ENCODE peak calls at places on chromosomes 11 and 22, in five cellular contexts. I is fibroblast of mammary gland, C is hepatocyte, D is cardiac fibroblast, V is prostate gland. W is an unnamed sample.

GRCh38 chr22:32380991-32381390 is 23.3 kb downstream of the RFPL3 start:
- DNase-seq in D (no peak), C (no peak), V (no peak), I (no peak), W (no peak)

GRCh38 chr11:134416726-134417125 is 4.7 kb upstream of the B3GAT1 start:
- DNase-seq in C (no peak), I (no peak), V (no peak), D (no peak), W (no peak)

GRCh38 chr11:54985731-54986130 is 276.2 kb upstream of the TRIM48 start:
- DNase-seq in V (no peak), D (no peak), C (no peak), I (no peak), W (no peak)

GRCh38 chr11:121207485-121208115 is 85.0 kb upstream of the SC5D start:
- DNase-seq in D (peak), V (no peak), C (no peak), I (no peak), W (no peak)

GRCh38 chr11:6397636-6398035 is 7.4 kb downstream of the SMPD1 start:
- DNase-seq in V (no peak), D (peak), I (no peak), C (no peak), W (no peak)

GRCh38 chr11:34476853-34477252 is 36.7 kb downstream of the ELF5 start:
- DNase-seq in D (no peak), V (no peak), I (peak), C (no peak), W (no peak)

GRCh38 chr22:47121791-47122190 is 359.3 kb downstream of the TBC1D22A start:
- DNase-seq in D (no peak), I (no peak), C (no peak), V (no peak), W (no peak)

GRCh38 chr11:103486609-103487008 is 377.4 kb downstream of the DYNC2H1 start:
- DNase-seq in C (no peak), D (no peak), V (no peak), I (peak), W (no peak)

GRCh38 chr11:20253796-20254195 is 93.5 kb upstream of the DBX1 start:
- DNase-seq in I (no peak), C (no peak), V (no peak), D (no peak), W (no peak)

GRCh38 chr22:30308518-30309230 is 18.1 kb downstream of the TBC1D10A start:
- DNase-seq in C (no peak), D (peak), V (no peak), I (peak), W (no peak)

GRCh38 chr11:66006891-66007176 is 4.5 kb downstream of the BANF1 start:
- DNase-seq in V (no peak), D (no peak), I (no peak), C (no peak), W (no peak)

GRCh38 chr11:102473543-102473942 is 21.0 kb upstream of the TMEM123 start:
- DNase-seq in C (no peak), D (no peak), I (no peak), V (no peak), W (no peak)

GRCh38 chr22:19285831-19286230 is 5.7 kb downstream of the CLTCL1 start:
- DNase-seq in I (no peak), V (no peak), C (no peak), D (peak), W (no peak)

GRCh38 chr11:36214976-36215687 is 74.1 kb downstream of the COMMD9 start:
- DNase-seq in V (no peak), I (no peak), C (no peak), D (no peak), W (no peak)

GRCh38 chr11:41954034-41954433 is 494.6 kb upstream of the LRRC4C start:
- DNase-seq in D (peak), V (no peak), I (peak), C (no peak), W (peak)

GRCh38 chr11:72228229-72228843 is 3.8 kb downstream of the INPPL1 start:
- DNase-seq in C (peak), D (peak), I (peak), V (no peak), W (no peak)

GRCh38 chr11:76861490-76861953 is 804 bp downstream of the ACER3 start:
- DNase-seq in I (no peak), D (no peak), V (no peak), C (peak), W (no peak)

GRCh38 chr11:8604078-8604723 is 10.2 kb upstream of the STK33 start:
- DNase-seq in D (peak), V (no peak), I (peak), C (peak), W (peak)

GRCh38 chr11:1546536-1547466 is 25.3 kb downstream of the DUSP8 start:
- DNase-seq in D (peak), I (no peak), V (no peak), C (peak), W (no peak)

GRCh38 chr11:58186938-58187337 is 1.9 kb upstream of the OR9Q2 start:
- DNase-seq in D (no peak), C (no peak), V (no peak), I (no peak), W (no peak)

GRCh38 chr11:95652002-95652472 is 137.5 kb downstream of the FAM76B start:
- DNase-seq in V (peak), C (no peak), D (no peak), I (peak), W (no peak)

GRCh38 chr22:37275622-37276021 is 6.7 kb upstream of the CYTH4 start:
- DNase-seq in D (no peak), I (no peak), V (no peak), C (no peak), W (no peak)

GRCh38 chr11:44952500-44953260 is 2.0 kb upstream of the TP53I11 start:
- DNase-seq in C (no peak), D (no peak), V (no peak), I (no peak), W (no peak)

GRCh38 chr11:64879226-64879900 is 942 bp upstream of the EHD1 start:
- DNase-seq in V (no peak), I (no peak), D (no peak), C (no peak), W (no peak)

GRCh38 chr11:65362966-65363365 is 8.4 kb downstream of the TIGD3 start:
- DNase-seq in V (no peak), D (no peak), I (no peak), C (no peak), W (no peak)

GRCh38 chr11:46363031-46363407 is 15.8 kb downstream of the DGKZ start:
- DNase-seq in V (no peak), I (peak), C (no peak), D (peak), W (no peak)

GRCh38 chr22:48823941-48824340 is 1003.7 kb downstream of the BRD1 start:
- DNase-seq in D (no peak), V (no peak), I (no peak), C (no peak), W (no peak)

GRCh38 chr11:17293308-17293707 is 16.8 kb downstream of the NUCB2 start:
- DNase-seq in I (no peak), V (no peak), D (no peak), C (no peak), W (no peak)

GRCh38 chr11:12754582-12755250 is 80.5 kb downstream of the TEAD1 start:
- DNase-seq in V (no peak), I (no peak), C (no peak), D (no peak), W (no peak)

GRCh38 chr11:49405743-49406142 is 197.3 kb upstream of the FOLH1 start:
- DNase-seq in V (no peak), C (no peak), D (no peak), I (no peak), W (no peak)

GRCh38 chr22:43841742-43842141 is 20.6 kb downstream of the SULT4A1 start:
- DNase-seq in V (no peak), I (no peak), D (no peak), C (no peak), W (no peak)

GRCh38 chr22:43839781-43840180 is 22.5 kb downstream of the SULT4A1 start:
- DNase-seq in I (no peak), D (no peak), V (no peak), C (no peak), W (no peak)

GRCh38 chr22:43838571-43839307 is 23.6 kb downstream of the SULT4A1 start:
- DNase-seq in V (no peak), D (no peak), C (no peak), I (no peak), W (no peak)

GRCh38 chr22:43840431-43840830 is 21.9 kb downstream of the SULT4A1 start:
- DNase-seq in C (no peak), D (no peak), I (no peak), V (no peak), W (no peak)

DNA sequence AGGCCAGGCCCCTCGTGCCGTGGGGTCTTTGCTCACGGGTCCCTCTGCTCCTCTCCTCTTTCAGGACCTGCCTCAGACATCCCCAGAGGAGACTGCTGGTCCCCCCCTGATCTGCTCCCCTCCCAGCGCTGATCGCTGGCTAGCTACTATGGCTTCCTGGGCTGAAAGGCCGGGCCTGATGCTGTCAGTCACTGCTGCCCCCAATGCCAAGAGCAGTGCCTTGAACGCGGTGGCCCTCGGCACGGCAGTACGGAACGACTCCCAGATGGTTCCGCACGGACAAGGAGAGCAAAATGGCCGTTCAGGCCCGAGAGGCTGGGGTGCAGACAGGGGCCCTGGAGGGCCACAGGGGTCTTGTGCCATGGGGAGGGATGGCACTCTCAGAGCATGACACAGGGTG is 21.5 kb downstream of the SULT4A1 start:
- DNase-seq in D (no peak), I (no peak), V (no peak), C (no peak), W (no peak)
- TF ChIP-seq CTCF in D (no peak), I (no peak), V (no peak), C (no peak), W (no peak)

GRCh38 chr11:71222318-71223080 is 29.9 kb downstream of the SHANK2 start:
- DNase-seq in V (no peak), C (no peak), I (no peak), D (no peak), W (no peak)

GRCh38 chr11:71221851-71222250 is 30.5 kb downstream of the SHANK2 start:
- DNase-seq in I (no peak), C (no peak), V (no peak), D (no peak), W (no peak)

GRCh38 chr11:71221201-71221600 is 31.2 kb downstream of the SHANK2 start:
- DNase-seq in I (no peak), C (no peak), V (no peak), D (no peak), W (no peak)

GRCh38 chr11:71223671-71224660 is 28.4 kb downstream of the SHANK2 start:
- DNase-seq in D (no peak), C (no peak), I (no peak), V (no peak), W (no peak)

GRCh38 chr11:71223081-71223405 is 29.3 kb downstream of the SHANK2 start:
- DNase-seq in I (no peak), V (no peak), D (no peak), C (no peak), W (no peak)
- H3K4me3 ChIP-seq in I (no peak), V (no peak), D (no peak), C (no peak), W (no peak)

GRCh38 chr22:44266811-44267760 is 45.7 kb downstream of the SHISAL1 start:
- DNase-seq in I (no peak), C (peak), D (no peak), V (peak), W (no peak)
- TF ChIP-seq CTCF in I (no peak), C (no peak), D (no peak), V (no peak), W (no peak)

GRCh38 chr11:61138940-61139339 is 22.3 kb downstream of the VPS37C start:
- DNase-seq in C (no peak), D (peak), V (no peak), I (peak), W (peak)
- H3K4me3 ChIP-seq in C (no peak), D (peak), V (no peak), I (no peak), W (no peak)

GRCh38 chr11:69918231-69918937 is 99.2 kb upstream of the FGF3 start:
- DNase-seq in C (no peak), D (no peak), I (no peak), V (no peak), W (no peak)

GRCh38 chr11:69921429-69922014 is 102.3 kb upstream of the FGF3 start:
- DNase-seq in V (no peak), C (no peak), I (no peak), D (no peak), W (no peak)

GRCh38 chr11:69918938-69919650 is 99.9 kb upstream of the FGF3 start:
- DNase-seq in C (peak), I (peak), V (peak), D (peak), W (peak)

GRCh38 chr11:69920500-69921428 is 101.5 kb upstream of the FGF3 start:
- DNase-seq in V (no peak), D (no peak), I (no peak), C (no peak), W (no peak)

GRCh38 chr11:69919659-69920499 is 100.7 kb upstream of the FGF3 start:
- DNase-seq in C (no peak), D (no peak), I (no peak), V (no peak), W (no peak)
- TF ChIP-seq CTCF in C (no peak), D (no peak), I (no peak), V (no peak), W (no peak)

GRCh38 chr11:128500488-128500887 is 86.9 kb downstream of the ETS1 start:
- DNase-seq in I (peak), V (no peak), D (peak), C (no peak), W (no peak)
- H3K4me3 ChIP-seq in I (no peak), V (no peak), D (no peak), C (no peak), W (no peak)

GRCh38 chr11:117143390-117143789 is 697 bp upstream of the PAFAH1B2 start:
- DNase-seq in I (peak), V (peak), C (peak), D (peak), W (peak)

GRCh38 chr11:117144477-117145392 is 648 bp downstream of the PAFAH1B2 start:
- DNase-seq in C (peak), I (peak), V (peak), D (peak), W (peak)

GRCh38 chr11:117143871-117144476 is at the start of gene PAFAH1B2:
- DNase-seq in V (peak), C (peak), I (peak), D (peak), W (peak)

GRCh38 chr11:117146521-117146920 is 2.4 kb downstream of the PAFAH1B2 start:
- DNase-seq in D (peak), I (peak), C (no peak), V (no peak), W (no peak)

DNA sequence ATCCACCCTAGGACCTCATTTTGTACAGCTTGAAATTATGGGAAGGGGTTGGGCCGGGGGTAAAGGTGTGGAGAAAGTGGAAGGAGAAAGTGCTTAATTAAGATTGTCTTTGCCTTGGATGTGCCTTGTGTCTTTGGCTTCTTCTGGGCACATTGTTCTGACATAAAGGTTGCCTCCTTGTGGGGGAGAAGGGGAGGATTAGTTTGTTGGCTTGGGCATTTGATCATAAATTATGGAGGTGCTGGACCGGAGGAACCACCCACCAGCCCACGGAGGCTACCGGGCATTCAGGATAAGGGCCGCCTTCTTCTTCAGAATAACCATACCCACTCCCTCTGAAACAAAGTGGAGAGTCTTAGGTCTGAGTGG is 1.3 kb downstream of the PAFAH1B2 start:
- DNase-seq in I (peak), C (peak), V (peak), D (peak), W (peak)
- TF ChIP-seq CTCF in I (peak), C (no peak), V (peak), D (peak), W (peak)

DNA sequence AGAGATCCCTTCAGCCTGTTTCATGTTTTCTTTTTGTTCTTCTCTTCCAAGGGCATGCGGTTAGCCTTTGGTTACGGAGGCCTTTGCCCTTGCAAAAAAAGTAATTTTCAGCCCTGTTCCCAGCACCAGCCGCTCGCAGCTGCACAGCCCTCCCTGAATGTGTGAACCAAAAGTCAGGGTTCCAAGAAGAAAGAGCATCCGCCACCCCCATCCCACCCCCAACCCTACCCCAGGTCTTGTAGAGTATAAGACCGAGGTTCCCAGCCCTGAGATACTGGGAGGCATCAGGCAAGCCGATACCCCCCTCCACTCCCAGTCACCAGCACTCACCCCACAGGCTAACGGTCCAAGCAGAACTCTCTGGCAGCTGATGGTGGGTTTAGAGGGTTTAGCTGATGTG is 56.3 kb downstream of the IGLL1 start:
- DNase-seq in D (no peak), V (no peak), C (no peak), I (no peak), W (no peak)
- H3K4me3 ChIP-seq in D (no peak), V (no peak), C (no peak), I (no peak), W (no peak)

GRCh38 chr22:44157916-44158618 is 22.7 kb upstream of the PARVG start:
- DNase-seq in D (no peak), C (no peak), I (no peak), V (no peak), W (no peak)
- TF ChIP-seq CTCF in D (no peak), C (no peak), I (no peak), V (no peak), W (no peak)

GRCh38 chr22:44245867-44246266 is 65.1 kb downstream of the PARVG start:
- DNase-seq in V (no peak), D (no peak), I (no peak), C (no peak), W (no peak)
- H3K4me3 ChIP-seq in V (no peak), D (no peak), I (no peak), C (no peak), W (no peak)

W was measured in astrocyte of the cerebellum.